ENCODE peak calls at places on chromosomes 7 and 10, in eight cellular contexts. Q is stimulated activated naive CD8-positive, alpha-beta T cell treated with anti-CD3 and anti-CD28 coated beads, Interleukin-15, amount 100 ng/mL, for 72 hours; W is A172; Z is tibial nerve; K is M059J; J is gastrocnemius medialis; P is brain pericyte; U is thoracic aorta. X is an unnamed sample.
A peak's percentile ranks its signal among the peaks of the same experiment; 100 is the strongest.

GRCh38 chr10:43398939-43399871 is 9.8 kb downstream of the HNRNPF start:
- DNase-seq in U (no peak), K (no peak), W (no peak), Q (no peak), P (no peak), Z (no peak), J (no peak), X (no peak)

GRCh38 chr10:89332092-89332633 is 4.4 kb downstream of the IFIT3 start:
- DNase-seq in K (peak; percentile 85), J (no peak), Z (peak; percentile 27), W (no peak), U (no peak), Q (peak; percentile 23), P (peak; percentile 20), X (no peak)

GRCh38 chr7:159051916-159052315 is 92.8 kb downstream of the VIPR2 start:
- DNase-seq in W (no peak), Z (no peak), P (no peak), U (no peak), J (no peak), Q (no peak), K (no peak), X (no peak)

GRCh38 chr7:151081170-151082101 is 827 bp upstream of the FASTK start:
- DNase-seq in K (peak; percentile 48), Q (no peak), P (no peak), W (no peak), J (no peak), U (no peak), Z (no peak), X (no peak)

GRCh38 chr7:120260111-120260510 is 12.9 kb upstream of the KCND2 start:
- DNase-seq in U (no peak), J (no peak), P (no peak), K (no peak), Q (no peak), Z (no peak), W (no peak), X (no peak)

GRCh38 chr10:70575874-70576802 is 26.4 kb downstream of the PRF1 start:
- DNase-seq in J (no peak), U (no peak), Q (peak; percentile 59), Z (peak; percentile 30), K (peak; percentile 88), P (no peak), W (peak; percentile 87), X (no peak)

GRCh38 chr7:84176716-84177115 is 17.9 kb downstream of the SEMA3A start:
- DNase-seq in Q (no peak), P (no peak), U (no peak), Z (no peak), W (no peak), K (peak; percentile 64), J (no peak), X (no peak)

GRCh38 chr7:16587785-16588184 is 57.8 kb downstream of the ANKMY2 start:
- DNase-seq in J (no peak), P (no peak), U (no peak), K (no peak), W (no peak), Q (no peak), Z (no peak), X (no peak)

GRCh38 chr10:27710009-27710408 is 35.6 kb downstream of the MKX start:
- DNase-seq in J (no peak), Q (no peak), Z (no peak), W (no peak), K (no peak), U (no peak), P (no peak), X (no peak)

X was measured in NT2/D1.